ENCODE peak calls at places on chromosomes 2 and 18, in nine cellular contexts. S, U, T, G, O, D, C, K and R are unnamed samples.
A peak's percentile ranks its signal among the peaks of the same experiment; 100 is the strongest.

GRCh38 chr2:197450485-197450884 is 2.9 kb upstream of the COQ10B start:
- DNase-seq in S (no peak), U (no peak), T (no peak), G (no peak), O (no peak), D (no peak), C (no peak), K (no peak), R (no peak)

GRCh38 chr2:116696223-116696622 is 1118.3 kb upstream of the DDX18 start:
- DNase-seq in S (no peak), U (no peak), T (peak; percentile 1), G (no peak), O (no peak), D (no peak), C (no peak), K (no peak), R (no peak)

GRCh38 chr2:241153616-241154015 is 3.3 kb downstream of the PPP1R7 start:
- DNase-seq in S (no peak), U (no peak), T (no peak), G (peak; percentile 54), O (no peak), D (peak; percentile 36), C (no peak), K (no peak), R (no peak)

GRCh38 chr18:13237073-13237472 is 18.5 kb downstream of the LDLRAD4 start:
- DNase-seq in S (peak; percentile 11), U (peak; percentile 16), T (no peak), G (no peak), O (no peak), D (no peak), C (no peak), K (no peak), R (no peak)

GRCh38 chr2:48315847-48316194 is 214.1 kb upstream of the STON1 start:
- DNase-seq in S (no peak), U (no peak), T (peak; percentile 28), G (no peak), O (no peak), D (peak; percentile 71), C (no peak), K (no peak), R (peak; percentile 42)

GRCh38 chr2:148998162-148998830 is 40.2 kb upstream of the LYPD6B start:
- DNase-seq in S (no peak), U (no peak), T (no peak), G (no peak), O (no peak), D (no peak), C (no peak), K (no peak), R (no peak)

GRCh38 chr18:69817335-69817935 is 130.2 kb downstream of the CD226 start:
- DNase-seq in S (no peak), U (no peak), T (no peak), G (peak; percentile 98), O (no peak), D (no peak), C (no peak), K (no peak), R (no peak)

GRCh38 chr2:19708776-19709175 is 193.0 kb downstream of the TTC32 start:
- DNase-seq in S (no peak), U (no peak), T (no peak), G (no peak), O (no peak), D (no peak), C (no peak), K (no peak), R (no peak)

GRCh38 chr18:41462946-41463345 is 492.1 kb upstream of the PIK3C3 start:
- DNase-seq in S (no peak), U (no peak), T (no peak), G (no peak), O (no peak), D (no peak), C (no peak), K (no peak), R (no peak)

GRCh38 chr18:658947-659533 is 1.6 kb downstream of the TYMS start:
- DNase-seq in S (no peak), U (no peak), T (no peak), G (no peak), O (no peak), D (no peak), C (no peak), K (no peak), R (no peak)

GRCh38 chr2:10889741-10890215 is 22.0 kb upstream of the KCNF1 start:
- DNase-seq in S (no peak), U (no peak), T (no peak), G (no peak), O (no peak), D (no peak), C (no peak), K (no peak), R (no peak)

GRCh38 chr2:38466849-38467767 is 90.0 kb upstream of the ATL2 start:
- DNase-seq in S (no peak), U (no peak), T (no peak), G (peak; percentile 7), O (no peak), D (no peak), C (peak; percentile 82), K (no peak), R (no peak)

GRCh38 chr2:109728809-109729208 is 65.3 kb upstream of the RGPD5 start:
- DNase-seq in S (peak; percentile 4), U (peak; percentile 16), T (no peak), G (no peak), O (no peak), D (no peak), C (no peak), K (no peak), R (no peak)

GRCh38 chr18:37124511-37124910 is 295.6 kb downstream of the KIAA1328 start:
- DNase-seq in S (no peak), U (no peak), T (no peak), G (no peak), O (no peak), D (no peak), C (no peak), K (no peak), R (no peak)

GRCh38 chr2:180291552-180292421 is 284.7 kb upstream of the CWC22 start:
- DNase-seq in S (no peak), U (no peak), T (peak; percentile 31), G (peak; percentile 77), O (no peak), D (no peak), C (no peak), K (no peak), R (no peak)

GRCh38 chr2:151637284-151637781 is 96.9 kb downstream of the NEB start:
- DNase-seq in S (no peak), U (no peak), T (no peak), G (no peak), O (peak; percentile 15), D (peak; percentile 91), C (no peak), K (no peak), R (peak; percentile 26)

GRCh38 chr2:200382883-200383282 is 76.4 kb downstream of the SPATS2L start:
- DNase-seq in S (no peak), U (no peak), T (no peak), G (no peak), O (no peak), D (no peak), C (no peak), K (no peak), R (no peak)

GRCh38 chr2:157784169-157784822 is 91.8 kb downstream of the ACVR1 start:
- DNase-seq in S (no peak), U (peak; percentile 65), T (peak; percentile 41), G (peak; percentile 21), O (peak; percentile 45), D (no peak), C (peak; percentile 77), K (no peak), R (no peak)

GRCh38 chr2:58156780-58157179 is 84.3 kb downstream of the FANCL start:
- DNase-seq in S (no peak), U (no peak), T (no peak), G (peak; percentile 53), O (no peak), D (no peak), C (no peak), K (no peak), R (no peak)

GRCh38 chr2:69829243-69830044 is at the start of gene GMCL1:
- DNase-seq in S (peak; percentile 98), U (peak; percentile 95), T (peak; percentile 97), G (peak; percentile 94), O (peak; percentile 95), D (peak; percentile 98), C (peak; percentile 99), K (peak; percentile 77), R (peak; percentile 98)
- TF ChIP-seq POLR2A in S (peak; percentile 92), U (peak; percentile 38), T (peak; percentile 72), G (peak; percentile 86), O (peak; percentile 62), D (peak; percentile 95), C (peak; percentile 68), K (peak; percentile 94), R (peak; percentile 92)

GRCh38 chr2:231464576-231465540 is 574 bp upstream of the NCL start:
- DNase-seq in S (peak; percentile 99), U (peak; percentile 98), T (no peak), G (no peak), O (peak; percentile 98), D (peak; percentile 99), C (no peak), K (peak; percentile 94), R (peak; percentile 98)
- TF ChIP-seq POLR2A in S (no peak), U (peak; percentile 35), T (peak; percentile 67), G (no peak), O (no peak), D (peak; percentile 42), C (peak; percentile 7), K (peak; percentile 24), R (peak; percentile 86)

GRCh38 chr18:21167641-21168372 is 56.2 kb upstream of the ROCK1 start:
- DNase-seq in S (no peak), U (no peak), T (peak; percentile 38), G (no peak), O (no peak), D (no peak), C (no peak), K (no peak), R (no peak)

GRCh38 chr18:21164746-21165145 is 53.1 kb upstream of the ROCK1 start:
- DNase-seq in S (no peak), U (no peak), T (no peak), G (no peak), O (no peak), D (no peak), C (no peak), K (no peak), R (no peak)

GRCh38 chr18:21163647-21164625 is 52.3 kb upstream of the ROCK1 start:
- DNase-seq in S (no peak), U (no peak), T (peak; percentile 4), G (peak; percentile 93), O (no peak), D (peak; percentile 95), C (no peak), K (no peak), R (no peak)

DNA sequence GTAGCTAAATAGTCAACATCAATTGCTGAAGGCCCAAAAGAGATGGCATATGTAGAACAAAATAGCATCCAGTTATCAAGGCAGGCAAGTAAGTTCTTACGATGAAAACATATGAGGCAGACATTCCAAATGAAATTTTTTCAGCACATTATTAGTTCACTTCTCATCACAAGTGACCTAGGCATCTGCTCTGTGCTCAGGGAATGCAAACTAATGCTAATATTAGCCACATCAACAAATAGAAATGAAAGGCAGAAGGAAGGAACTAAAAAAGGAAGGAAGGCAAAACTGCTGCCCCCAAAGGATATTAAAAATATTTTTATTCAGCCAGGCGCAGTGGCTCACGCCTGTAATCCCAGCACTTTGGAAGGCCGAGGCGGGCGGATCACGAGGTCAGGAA is 51.2 kb upstream of the ROCK1 start:
- DNase-seq in S (no peak), U (no peak), T (no peak), G (no peak), O (no peak), D (no peak), C (no peak), K (no peak), R (no peak)
- TF ChIP-seq POLR2A in S (no peak), U (no peak), T (no peak), G (no peak), O (no peak), D (no peak), C (no peak), K (no peak), R (no peak)

GRCh38 chr18:58020567-58021107 is 23.4 kb upstream of the NEDD4L start:
- DNase-seq in S (no peak), U (no peak), T (no peak), G (no peak), O (no peak), D (no peak), C (no peak), K (no peak), R (no peak)
- TF ChIP-seq POLR2A in S (no peak), U (no peak), T (no peak), G (no peak), O (no peak), D (no peak), C (no peak), K (no peak), R (no peak)